ENCODE peak calls at places on chromosome 1, in ten cellular contexts. N is activated T-cell treated with anti-CD3 and anti-CD28 coated beads, Interleukin-2, amount 50 U/mL, for 4 hours; L is NCI-H1436; U is fibroblast of the aortic adventitia; P is HEK293T; K is stimulated activated CD4-positive, alpha-beta T cell treated with anti-CD3 and anti-CD28 coated beads, Interleukin-1b, Interleukin-23, amount 100 ng/mL, for 4 hours; X is small intestine; B is mesothelial cell of epicardium; W is fibroblast of lung; S is NCI-H2029. D is an unnamed sample.

GRCh38 chr1:25773441-25774125 is 26.4 kb upstream of the SELENON start:
- DNase-seq in N (no peak), L (no peak), U (no peak), P (no peak), K (no peak), X (peak), B (no peak), W (no peak), S (no peak), D (no peak)

GRCh38 chr1:208027861-208028260 is 116.9 kb upstream of the CD34 start:
- DNase-seq in N (no peak), L (no peak), U (no peak), P (no peak), K (no peak), X (no peak), B (no peak), W (no peak), S (no peak), D (no peak)

GRCh38 chr1:82110366-82111254 is 309.9 kb downstream of the ADGRL2 start:
- DNase-seq in N (no peak), L (no peak), U (peak), P (no peak), K (no peak), X (no peak), B (no peak), W (no peak), S (peak), D (peak)

GRCh38 chr1:25433389-25434186 is 2.9 kb downstream of the MACO1 start:
- DNase-seq in N (no peak), L (no peak), U (peak), P (no peak), K (no peak), X (no peak), B (no peak), W (no peak), S (no peak), D (no peak)

GRCh38 chr1:234683856-234684632 is 74.1 kb upstream of the IRF2BP2 start:
- DNase-seq in N (no peak), L (no peak), U (peak), P (no peak), K (no peak), X (peak), B (no peak), W (peak), S (no peak), D (peak)

GRCh38 chr1:94759188-94759587 is 61.0 kb upstream of the SLC44A3 start:
- DNase-seq in N (no peak), L (no peak), U (no peak), P (no peak), K (no peak), X (no peak), B (no peak), W (no peak), S (no peak), D (no peak)

GRCh38 chr1:109598655-109599054 is 20.8 kb downstream of the GNAT2 start:
- DNase-seq in N (no peak), L (no peak), U (no peak), P (peak), K (no peak), X (no peak), B (no peak), W (no peak), S (no peak), D (no peak)

GRCh38 chr1:2381741-2382620 is 9.4 kb downstream of the MORN1 start:
- DNase-seq in N (peak), L (no peak), U (peak), P (peak), K (peak), X (peak), B (peak), W (peak), S (no peak), D (peak)

GRCh38 chr1:43285269-43285986 is at the start of gene C1orf210:
- DNase-seq in N (no peak), L (peak), U (no peak), P (no peak), K (no peak), X (peak), B (peak), W (no peak), S (peak), D (no peak)

GRCh38 chr1:167797005-167797404 is 75.2 kb downstream of the MPZL1 start:
- DNase-seq in N (no peak), L (peak), U (peak), P (no peak), K (no peak), X (peak), B (no peak), W (peak), S (no peak), D (peak)

GRCh38 chr1:3461934-3462275 is 7.4 kb downstream of the ARHGEF16 start:
- DNase-seq in N (no peak), L (no peak), U (no peak), P (no peak), K (no peak), X (no peak), B (no peak), W (no peak), S (no peak), D (no peak)

GRCh38 chr1:58679463-58679862 is 20.4 kb downstream of the MYSM1 start:
- DNase-seq in N (no peak), L (no peak), U (no peak), P (no peak), K (no peak), X (no peak), B (no peak), W (no peak), S (no peak), D (no peak)

GRCh38 chr1:150971583-150972416 is 2.8 kb downstream of the CERS2 start:
- DNase-seq in N (no peak), L (no peak), U (no peak), P (no peak), K (no peak), X (peak), B (no peak), W (no peak), S (no peak), D (no peak)

GRCh38 chr1:27644369-27645070 is 9.5 kb upstream of the FGR start:
- DNase-seq in N (no peak), L (no peak), U (no peak), P (no peak), K (no peak), X (no peak), B (no peak), W (no peak), S (no peak), D (no peak)

GRCh38 chr1:25569599-25570458 is 26.4 kb downstream of the LDLRAP1 start:
- DNase-seq in N (no peak), L (no peak), U (no peak), P (no peak), K (no peak), X (no peak), B (no peak), W (peak), S (no peak), D (no peak)

GRCh38 chr1:215001419-215002021 is 81.0 kb upstream of the KCNK2 start:
- DNase-seq in N (no peak), L (no peak), U (no peak), P (no peak), K (no peak), X (no peak), B (no peak), W (no peak), S (no peak), D (no peak)

GRCh38 chr1:32873484-32873883 is 2.8 kb upstream of the FNDC5 start:
- DNase-seq in N (no peak), L (no peak), U (no peak), P (no peak), K (no peak), X (no peak), B (no peak), W (no peak), S (no peak), D (no peak)

GRCh38 chr1:54982739-54983138 is 2.3 kb downstream of the TMEM61 start:
- DNase-seq in N (no peak), L (peak), U (no peak), P (no peak), K (no peak), X (peak), B (no peak), W (no peak), S (peak), D (no peak)

GRCh38 chr1:205981257-205981656 is 21.9 kb downstream of the RAB7B start:
- DNase-seq in N (no peak), L (no peak), U (no peak), P (no peak), K (no peak), X (no peak), B (no peak), W (no peak), S (no peak), D (no peak)

GRCh38 chr1:46615735-46616134 is 876 bp downstream of the MOB3C start:
- DNase-seq in N (no peak), L (no peak), U (no peak), P (no peak), K (no peak), X (no peak), B (no peak), W (no peak), S (no peak), D (no peak)

GRCh38 chr1:9593492-9594465 is 5.1 kb downstream of the TMEM201 start:
- DNase-seq in N (no peak), L (peak), U (peak), P (peak), K (no peak), X (peak), B (no peak), W (peak), S (peak), D (peak)

GRCh38 chr1:44676484-44677200 is 2.1 kb downstream of the ARMH1 start:
- DNase-seq in N (no peak), L (no peak), U (peak), P (no peak), K (no peak), X (peak), B (no peak), W (peak), S (no peak), D (peak)

GRCh38 chr1:196464545-196464944 is 143.7 kb downstream of the KCNT2 start:
- DNase-seq in N (no peak), L (no peak), U (peak), P (no peak), K (no peak), X (no peak), B (no peak), W (peak), S (no peak), D (peak)

GRCh38 chr1:157509546-157510232 is 42.6 kb downstream of the FCRL5 start:
- DNase-seq in N (no peak), L (no peak), U (no peak), P (no peak), K (no peak), X (no peak), B (no peak), W (no peak), S (no peak), D (no peak)

GRCh38 chr1:17347769-17348592 is 24.0 kb upstream of the PADI6 start:
- DNase-seq in N (no peak), L (no peak), U (peak), P (no peak), K (no peak), X (peak), B (no peak), W (peak), S (no peak), D (peak)

GRCh38 chr1:212138441-212138840 is 102.9 kb downstream of the DTL start:
- DNase-seq in N (no peak), L (no peak), U (no peak), P (no peak), K (no peak), X (no peak), B (no peak), W (no peak), S (no peak), D (no peak)

GRCh38 chr1:36380782-36381181 is 4.9 kb downstream of the STK40 start:
- DNase-seq in N (no peak), L (no peak), U (no peak), P (no peak), K (no peak), X (no peak), B (no peak), W (no peak), S (no peak), D (no peak)

GRCh38 chr1:41739061-41739955 is 179.4 kb downstream of the HIVEP3 start:
- DNase-seq in N (peak), L (no peak), U (peak), P (no peak), K (peak), X (no peak), B (no peak), W (no peak), S (no peak), D (peak)

GRCh38 chr1:16984717-16985116 is 4.3 kb upstream of the MFAP2 start:
- DNase-seq in N (no peak), L (no peak), U (peak), P (no peak), K (no peak), X (no peak), B (no peak), W (peak), S (no peak), D (peak)

GRCh38 chr1:103523346-103523745 is 2.2 kb upstream of the RNPC3 start:
- DNase-seq in N (no peak), L (no peak), U (no peak), P (no peak), K (no peak), X (no peak), B (no peak), W (no peak), S (no peak), D (no peak)